ENCODE peak calls at places on chromosomes 16 and 17, in seven cellular contexts. E is mesothelial cell of epicardium; Z is HS-5; W is progenitor cell of endocrine pancreas; O is stimulated activated naive CD8-positive, alpha-beta T cell treated with anti-CD3 and anti-CD28 coated beads, Interleukin-15, Interleukin-2, amounts not matched to agents 100 U/mL and 50 U/mL, for 24 hours; S is skeletal muscle cell; T is kidney tubule cell. V is an unnamed sample.

GRCh38 chr17:55734128-55734781 is 11.6 kb upstream of the TMEM100 start:
- DNase-seq in E (no peak), Z (peak), W (no peak), O (no peak), S (no peak), T (no peak), V (peak)

GRCh38 chr17:38869647-38870258 is at the start of gene LASP1:
- DNase-seq in E (peak), Z (peak), W (peak), O (peak), S (peak), T (peak), V (peak)

GRCh38 chr16:84514874-84515835 is 10.7 kb upstream of the MEAK7 start:
- DNase-seq in E (no peak), Z (no peak), W (no peak), O (peak), S (no peak), T (no peak), V (no peak)

GRCh38 chr16:66519482-66519881 is 30.4 kb downstream of the TK2 start:
- DNase-seq in E (no peak), Z (no peak), W (no peak), O (no peak), S (no peak), T (no peak), V (no peak)

GRCh38 chr16:64589836-64590235 is 532.0 kb downstream of the CDH11 start:
- DNase-seq in E (no peak), Z (peak), W (no peak), O (no peak), S (peak), T (peak), V (peak)

GRCh38 chr17:46020023-46020735 is 21.1 kb downstream of the STH start:
- DNase-seq in E (no peak), Z (no peak), W (no peak), O (peak), S (no peak), T (no peak), V (no peak)

GRCh38 chr16:86072328-86073102 is 173.6 kb downstream of the IRF8 start:
- DNase-seq in E (no peak), Z (peak), W (peak), O (peak), S (peak), T (peak), V (peak)

GRCh38 chr17:6797718-6798351 is 21.8 kb downstream of the FBXO39 start:
- DNase-seq in E (no peak), Z (no peak), W (no peak), O (no peak), S (no peak), T (no peak), V (peak)

GRCh38 chr17:57338257-57338919 is 82.1 kb downstream of the MSI2 start:
- DNase-seq in E (no peak), Z (no peak), W (no peak), O (peak), S (no peak), T (no peak), V (no peak)

V was measured in PC-3.